ENCODE peak calls at places on chromosomes 3 and 15, in four cellular contexts. One of them, this sample, is unnamed.

GRCh38 chr15:100902436-100903190 is 16.5 kb upstream of the LRRK1 start:
- DNase-seq in natural killer cell: no peak
- DNase-seq in activated effector memory CD4-positive, alpha-beta T cell treated with anti-CD3 and anti-CD28 coated beads, Interleukin-2, amount 50 U/mL, for 16 hours: no peak
- DNase-seq in ureter: peak; percentile 91
- DNase-seq in this sample: no peak

GRCh38 chr15:41935566-41936020 is 36.8 kb downstream of the EHD4 start:
- DNase-seq in activated effector memory CD4-positive, alpha-beta T cell treated with anti-CD3 and anti-CD28 coated beads, Interleukin-2, amount 50 U/mL, for 16 hours: no peak
- DNase-seq in ureter: no peak
- DNase-seq in natural killer cell: no peak
- DNase-seq in this sample: no peak

GRCh38 chr3:124223853-124224252 is 231.9 kb upstream of the ROPN1 start:
- DNase-seq in activated effector memory CD4-positive, alpha-beta T cell treated with anti-CD3 and anti-CD28 coated beads, Interleukin-2, amount 50 U/mL, for 16 hours: no peak
- DNase-seq in ureter: no peak
- DNase-seq in natural killer cell: no peak
- DNase-seq in this sample: no peak

GRCh38 chr3:162170581-162170980 is 674.0 kb downstream of the OTOL1 start:
- DNase-seq in ureter: no peak
- DNase-seq in activated effector memory CD4-positive, alpha-beta T cell treated with anti-CD3 and anti-CD28 coated beads, Interleukin-2, amount 50 U/mL, for 16 hours: no peak
- DNase-seq in natural killer cell: no peak
- DNase-seq in this sample: no peak

GRCh38 chr3:114645392-114645791 is 351.6 kb downstream of the TIGIT start:
- DNase-seq in natural killer cell: no peak
- DNase-seq in ureter: no peak
- DNase-seq in activated effector memory CD4-positive, alpha-beta T cell treated with anti-CD3 and anti-CD28 coated beads, Interleukin-2, amount 50 U/mL, for 16 hours: no peak
- DNase-seq in this sample: no peak

GRCh38 chr3:123122525-123123315 is 55.9 kb downstream of the PDIA5 start:
- DNase-seq in natural killer cell: no peak
- DNase-seq in ureter: no peak
- DNase-seq in activated effector memory CD4-positive, alpha-beta T cell treated with anti-CD3 and anti-CD28 coated beads, Interleukin-2, amount 50 U/mL, for 16 hours: peak; percentile 10
- DNase-seq in this sample: no peak

GRCh38 chr15:63338170-63338569 is 43.5 kb downstream of the CA12 start:
- DNase-seq in ureter: no peak
- DNase-seq in activated effector memory CD4-positive, alpha-beta T cell treated with anti-CD3 and anti-CD28 coated beads, Interleukin-2, amount 50 U/mL, for 16 hours: peak; percentile 4
- DNase-seq in natural killer cell: no peak
- DNase-seq in this sample: no peak

GRCh38 chr3:126119008-126119675 is 35.2 kb upstream of the SLC41A3 start:
- DNase-seq in activated effector memory CD4-positive, alpha-beta T cell treated with anti-CD3 and anti-CD28 coated beads, Interleukin-2, amount 50 U/mL, for 16 hours: peak; percentile 13
- DNase-seq in natural killer cell: no peak
- DNase-seq in ureter: peak; percentile 35
- DNase-seq in this sample: no peak

GRCh38 chr3:13838421-13838820 is 41.5 kb downstream of the WNT7A start:
- DNase-seq in activated effector memory CD4-positive, alpha-beta T cell treated with anti-CD3 and anti-CD28 coated beads, Interleukin-2, amount 50 U/mL, for 16 hours: no peak
- DNase-seq in natural killer cell: no peak
- DNase-seq in ureter: no peak
- DNase-seq in this sample: no peak

GRCh38 chr3:30233924-30234666 is 372.3 kb upstream of the TGFBR2 start:
- DNase-seq in ureter: no peak
- DNase-seq in activated effector memory CD4-positive, alpha-beta T cell treated with anti-CD3 and anti-CD28 coated beads, Interleukin-2, amount 50 U/mL, for 16 hours: no peak
- DNase-seq in natural killer cell: no peak
- DNase-seq in this sample: no peak

GRCh38 chr3:122023335-122023734 is 1.3 kb upstream of the ILDR1 start:
- DNase-seq in natural killer cell: no peak
- DNase-seq in activated effector memory CD4-positive, alpha-beta T cell treated with anti-CD3 and anti-CD28 coated beads, Interleukin-2, amount 50 U/mL, for 16 hours: no peak
- DNase-seq in ureter: no peak
- DNase-seq in this sample: no peak

GRCh38 chr3:138329127-138329983 is at the start of gene NME9:
- DNase-seq in natural killer cell: peak; percentile 73
- DNase-seq in activated effector memory CD4-positive, alpha-beta T cell treated with anti-CD3 and anti-CD28 coated beads, Interleukin-2, amount 50 U/mL, for 16 hours: peak; percentile 94
- DNase-seq in ureter: peak; percentile 89
- DNase-seq in this sample: peak; percentile 89

GRCh38 chr3:134373942-134374790 is at the start of gene AMOTL2:
- DNase-seq in activated effector memory CD4-positive, alpha-beta T cell treated with anti-CD3 and anti-CD28 coated beads, Interleukin-2, amount 50 U/mL, for 16 hours: peak; percentile 65
- DNase-seq in natural killer cell: no peak
- DNase-seq in ureter: peak; percentile 91
- DNase-seq in this sample: no peak

GRCh38 chr3:30297112-30297511 is 309.3 kb upstream of the TGFBR2 start:
- DNase-seq in natural killer cell: no peak
- DNase-seq in activated effector memory CD4-positive, alpha-beta T cell treated with anti-CD3 and anti-CD28 coated beads, Interleukin-2, amount 50 U/mL, for 16 hours: no peak
- DNase-seq in ureter: no peak
- DNase-seq in this sample: no peak

GRCh38 chr3:78496458-78496857 is 1271.3 kb downstream of the ROBO1 start:
- DNase-seq in natural killer cell: no peak
- DNase-seq in activated effector memory CD4-positive, alpha-beta T cell treated with anti-CD3 and anti-CD28 coated beads, Interleukin-2, amount 50 U/mL, for 16 hours: no peak
- DNase-seq in ureter: no peak
- DNase-seq in this sample: no peak

GRCh38 chr3:14093831-14094230 is 30.8 kb downstream of the CHCHD4 start:
- DNase-seq in activated effector memory CD4-positive, alpha-beta T cell treated with anti-CD3 and anti-CD28 coated beads, Interleukin-2, amount 50 U/mL, for 16 hours: no peak
- DNase-seq in natural killer cell: no peak
- DNase-seq in ureter: no peak
- DNase-seq in this sample: no peak

GRCh38 chr15:87961851-87962816 is 294.4 kb downstream of the NTRK3 start:
- DNase-seq in natural killer cell: no peak
- DNase-seq in ureter: no peak
- DNase-seq in activated effector memory CD4-positive, alpha-beta T cell treated with anti-CD3 and anti-CD28 coated beads, Interleukin-2, amount 50 U/mL, for 16 hours: no peak
- DNase-seq in this sample: no peak

GRCh38 chr15:60223161-60223560 is 174.6 kb downstream of the ANXA2 start:
- DNase-seq in activated effector memory CD4-positive, alpha-beta T cell treated with anti-CD3 and anti-CD28 coated beads, Interleukin-2, amount 50 U/mL, for 16 hours: no peak
- DNase-seq in natural killer cell: no peak
- DNase-seq in ureter: no peak
- DNase-seq in this sample: no peak

GRCh38 chr3:3551976-3552375 is 247.3 kb upstream of the LRRN1 start:
- DNase-seq in activated effector memory CD4-positive, alpha-beta T cell treated with anti-CD3 and anti-CD28 coated beads, Interleukin-2, amount 50 U/mL, for 16 hours: no peak
- DNase-seq in ureter: no peak
- DNase-seq in natural killer cell: no peak
- DNase-seq in this sample: no peak

GRCh38 chr15:58568157-58568571 is 136.4 kb downstream of the LIPC start:
- DNase-seq in natural killer cell: no peak
- DNase-seq in ureter: no peak
- DNase-seq in activated effector memory CD4-positive, alpha-beta T cell treated with anti-CD3 and anti-CD28 coated beads, Interleukin-2, amount 50 U/mL, for 16 hours: no peak
- DNase-seq in this sample: no peak

GRCh38 chr3:193869221-193870201 is 266.4 kb upstream of the HES1 start:
- DNase-seq in activated effector memory CD4-positive, alpha-beta T cell treated with anti-CD3 and anti-CD28 coated beads, Interleukin-2, amount 50 U/mL, for 16 hours: no peak
- DNase-seq in natural killer cell: no peak
- DNase-seq in ureter: peak; percentile 57
- DNase-seq in this sample: no peak

GRCh38 chr3:151228291-151229125 is 25.5 kb upstream of the GPR171 start:
- DNase-seq in natural killer cell: no peak
- DNase-seq in activated effector memory CD4-positive, alpha-beta T cell treated with anti-CD3 and anti-CD28 coated beads, Interleukin-2, amount 50 U/mL, for 16 hours: no peak
- DNase-seq in ureter: no peak
- DNase-seq in this sample: no peak

GRCh38 chr3:186400677-186401076 is 38.6 kb upstream of the DGKG start:
- DNase-seq in activated effector memory CD4-positive, alpha-beta T cell treated with anti-CD3 and anti-CD28 coated beads, Interleukin-2, amount 50 U/mL, for 16 hours: no peak
- DNase-seq in natural killer cell: no peak
- DNase-seq in ureter: no peak
- DNase-seq in this sample: no peak

GRCh38 chr3:168909260-168909659 is 754.3 kb downstream of the MECOM start:
- DNase-seq in ureter: no peak
- DNase-seq in activated effector memory CD4-positive, alpha-beta T cell treated with anti-CD3 and anti-CD28 coated beads, Interleukin-2, amount 50 U/mL, for 16 hours: no peak
- DNase-seq in natural killer cell: no peak
- DNase-seq in this sample: no peak

GRCh38 chr3:194206375-194206774 is 70.4 kb downstream of the HES1 start:
- DNase-seq in natural killer cell: no peak
- DNase-seq in activated effector memory CD4-positive, alpha-beta T cell treated with anti-CD3 and anti-CD28 coated beads, Interleukin-2, amount 50 U/mL, for 16 hours: no peak
- DNase-seq in ureter: peak; percentile 61
- DNase-seq in this sample: no peak

GRCh38 chr15:84606653-84607120 is 5.9 kb downstream of the ZSCAN2 start:
- DNase-seq in activated effector memory CD4-positive, alpha-beta T cell treated with anti-CD3 and anti-CD28 coated beads, Interleukin-2, amount 50 U/mL, for 16 hours: no peak
- DNase-seq in ureter: no peak
- DNase-seq in natural killer cell: no peak
- DNase-seq in this sample: no peak